ENCODE peak calls at places on chromosomes 5 and 9, in five cellular contexts. B is iris pigment epithelial cell, F is pancreas, N is frontal cortex, Y is aorta. Q is an unnamed sample.

GRCh38 chr5:114308017-114308416 is 53.9 kb upstream of the KCNN2 start:
- DNase-seq in B (no peak), F (no peak), N (no peak), Y (no peak), Q (no peak)

GRCh38 chr5:157303667-157304327 is 37.9 kb downstream of the CYFIP2 start:
- DNase-seq in B (no peak), F (no peak), N (no peak), Y (no peak), Q (peak)

GRCh38 chr9:118223111-118223510 is 518.9 kb downstream of the TLR4 start:
- DNase-seq in B (no peak), F (no peak), N (no peak), Y (no peak), Q (no peak)

GRCh38 chr9:127311239-127311741 is 46.7 kb downstream of the GARNL3 start:
- DNase-seq in B (peak), F (no peak), N (peak), Y (peak), Q (peak)

GRCh38 chr5:111685969-111686368 is 71.0 kb downstream of the NREP start:
- DNase-seq in B (no peak), F (no peak), N (no peak), Y (no peak), Q (no peak)

GRCh38 chr9:13719981-13720380 is 440.5 kb upstream of the MPDZ start:
- DNase-seq in B (peak), F (no peak), N (no peak), Y (no peak), Q (no peak)

GRCh38 chr9:92378825-92379535 is 25.4 kb downstream of the OGN start:
- DNase-seq in B (no peak), F (no peak), N (no peak), Y (no peak), Q (no peak)

GRCh38 chr9:93028448-93029006 is 30.0 kb upstream of the SUSD3 start:
- DNase-seq in B (no peak), F (no peak), N (no peak), Y (no peak), Q (no peak)

GRCh38 chr9:80906728-80907127 is 782.6 kb downstream of the TLE1 start:
- DNase-seq in B (no peak), F (no peak), N (no peak), Y (no peak), Q (no peak)

GRCh38 chr5:156137482-156137881 is 189.5 kb upstream of the SGCD start:
- DNase-seq in B (no peak), F (no peak), N (no peak), Y (no peak), Q (no peak)

GRCh38 chr5:115052948-115053347 is 116.8 kb downstream of the TRIM36 start:
- DNase-seq in B (no peak), F (no peak), N (no peak), Y (no peak), Q (no peak)

GRCh38 chr5:117454716-117455212 is 880.1 kb upstream of the SEMA6A start:
- DNase-seq in B (peak), F (peak), N (no peak), Y (no peak), Q (peak)

GRCh38 chr9:89178162-89179120 is at the start of gene SHC3:
- DNase-seq in B (peak), F (peak), N (no peak), Y (no peak), Q (no peak)

GRCh38 chr9:1427856-1428255 is 377.7 kb downstream of the DMRT2 start:
- DNase-seq in B (no peak), F (no peak), N (no peak), Y (no peak), Q (no peak)

GRCh38 chr9:82031538-82032280 is 43.1 kb downstream of the SPATA31D1 start:
- DNase-seq in B (peak), F (no peak), N (no peak), Y (peak), Q (no peak)

GRCh38 chr9:89309166-89309565 is 1.8 kb upstream of the CKS2 start:
- DNase-seq in B (no peak), F (no peak), N (no peak), Y (no peak), Q (no peak)

GRCh38 chr5:34022131-34022705 is 14.4 kb upstream of the AMACR start:
- DNase-seq in B (peak), F (no peak), N (no peak), Y (no peak), Q (no peak)

GRCh38 chr9:128552744-128553221 is 396 bp downstream of the SPTAN1 start:
- DNase-seq in B (peak), F (peak), N (peak), Y (peak), Q (peak)

GRCh38 chr5:15794117-15794985 is 294.4 kb downstream of the FBXL7 start:
- DNase-seq in B (peak), F (no peak), N (no peak), Y (no peak), Q (no peak)

GRCh38 chr5:160769264-160769663 is 82.7 kb downstream of the ATP10B start:
- DNase-seq in B (no peak), F (no peak), N (no peak), Y (no peak), Q (no peak)

GRCh38 chr9:13354733-13355132 is 75.2 kb upstream of the MPDZ start:
- DNase-seq in B (peak), F (no peak), N (no peak), Y (no peak), Q (no peak)

GRCh38 chr9:91682806-91683205 is 259.2 kb upstream of the NFIL3 start:
- DNase-seq in B (peak), F (no peak), N (no peak), Y (no peak), Q (no peak)

GRCh38 chr5:142143878-142144277 is 35.3 kb downstream of the NDFIP1 start:
- DNase-seq in B (peak), F (no peak), N (peak), Y (no peak), Q (no peak)

GRCh38 chr5:113846941-113847340 is 333.4 kb downstream of the YTHDC2 start:
- DNase-seq in B (no peak), F (no peak), N (no peak), Y (no peak), Q (no peak)